ENCODE peak calls at places on chromosomes 16 and 17, in five cellular contexts. R is uterus, S is lower leg skin, H is K562, K is fibroblast of lung. U is an unnamed sample.

GRCh38 chr17:51860934-51861561 is 297.5 kb downstream of the CA10 start:
- DNase-seq in R (no peak), H (peak; percentile 32), K (no peak), S (no peak), U (peak; percentile 69)

GRCh38 chr17:3800362-3801042 is 486 bp downstream of the ITGAE start:
- DNase-seq in K (no peak), R (no peak), H (no peak), S (peak; percentile 76), U (no peak)

GRCh38 chr17:74547264-74547663 is 1.3 kb upstream of the CD300C start:
- DNase-seq in R (no peak), K (no peak), S (no peak), H (no peak), U (no peak)

GRCh38 chr16:85069171-85069570 is 41.6 kb downstream of the KIAA0513 start:
- DNase-seq in K (no peak), R (no peak), S (no peak), H (no peak), U (no peak)

GRCh38 chr17:78130439-78131101 is at the start of gene TMC8:
- DNase-seq in S (peak; percentile 87), K (no peak), R (no peak), H (peak; percentile 24), U (no peak)

GRCh38 chr17:83199500-83200201 is 120.2 kb downstream of the METRNL start:
- DNase-seq in H (no peak), S (peak; percentile 89), K (no peak), R (no peak), U (no peak)

GRCh38 chr17:4166419-4166818 is 23.4 kb downstream of the CYB5D2 start:
- DNase-seq in R (no peak), S (no peak), K (no peak), H (no peak), U (no peak)

GRCh38 chr17:3976675-3977171 is 12.5 kb upstream of the ATP2A3 start:
- DNase-seq in S (no peak), H (no peak), R (peak; percentile 36), K (no peak), U (no peak)

GRCh38 chr16:53099318-53100130 is 44.7 kb downstream of the CHD9 start:
- DNase-seq in R (peak; percentile 92), K (peak; percentile 97), H (peak; percentile 92), S (peak; percentile 97), U (peak; percentile 67)

GRCh38 chr17:65278050-65278819 is 141.1 kb downstream of the RGS9 start:
- DNase-seq in H (peak; percentile 62), K (peak; percentile 67), S (peak; percentile 84), R (peak; percentile 24), U (peak; percentile 78)

GRCh38 chr17:7436556-7437368 is 1.5 kb downstream of the TMEM102 start:
- DNase-seq in K (peak; percentile 72), S (peak; percentile 95), R (peak; percentile 75), H (no peak), U (peak; percentile 85)

GRCh38 chr17:1644493-1645206 is 882 bp downstream of the SCARF1 start:
- DNase-seq in K (peak; percentile 67), H (no peak), S (no peak), R (no peak), U (no peak)

GRCh38 chr17:27477050-27477647 is 20.9 kb downstream of the KSR1 start:
- DNase-seq in S (no peak), K (no peak), R (no peak), H (no peak), U (no peak)

GRCh38 chr17:38465420-38466345 is 37.4 kb downstream of the ARHGAP23 start:
- DNase-seq in K (peak; percentile 84), H (peak; percentile 20), R (peak; percentile 72), S (peak; percentile 92), U (no peak)

GRCh38 chr16:67663151-67663876 is 2.6 kb downstream of the PARD6A start:
- DNase-seq in S (no peak), H (no peak), R (no peak), K (no peak), U (no peak)

GRCh38 chr17:79933863-79934652 is 94.8 kb upstream of the CBX4 start:
- DNase-seq in K (peak; percentile 10), S (no peak), H (no peak), R (no peak), U (no peak)

GRCh38 chr16:63061319-63061718 is 1025.1 kb upstream of the CDH8 start:
- DNase-seq in R (no peak), K (no peak), H (no peak), S (no peak), U (no peak)
- TF ChIP-seq CTCF in R (no peak), K (no peak), H (no peak), S (no peak), U (no peak)

GRCh38 chr17:44223574-44224046 is 4.1 kb upstream of the UBTF start:
- DNase-seq in H (no peak), R (no peak), K (peak; percentile 66), S (no peak), U (no peak)

GRCh38 chr17:44221072-44221861 is 1.8 kb upstream of the UBTF start:
- DNase-seq in H (peak; percentile 69), S (peak; percentile 93), R (peak; percentile 71), K (peak; percentile 86), U (peak; percentile 76)

GRCh38 chr17:44220211-44221071 is 966 bp upstream of the UBTF start:
- DNase-seq in R (no peak), H (peak; percentile 82), K (peak; percentile 57), S (peak; percentile 90), U (peak; percentile 51)

GRCh38 chr17:44221862-44222111 is 2.3 kb upstream of the UBTF start:
- DNase-seq in K (no peak), S (no peak), H (no peak), R (no peak), U (no peak)

DNA sequence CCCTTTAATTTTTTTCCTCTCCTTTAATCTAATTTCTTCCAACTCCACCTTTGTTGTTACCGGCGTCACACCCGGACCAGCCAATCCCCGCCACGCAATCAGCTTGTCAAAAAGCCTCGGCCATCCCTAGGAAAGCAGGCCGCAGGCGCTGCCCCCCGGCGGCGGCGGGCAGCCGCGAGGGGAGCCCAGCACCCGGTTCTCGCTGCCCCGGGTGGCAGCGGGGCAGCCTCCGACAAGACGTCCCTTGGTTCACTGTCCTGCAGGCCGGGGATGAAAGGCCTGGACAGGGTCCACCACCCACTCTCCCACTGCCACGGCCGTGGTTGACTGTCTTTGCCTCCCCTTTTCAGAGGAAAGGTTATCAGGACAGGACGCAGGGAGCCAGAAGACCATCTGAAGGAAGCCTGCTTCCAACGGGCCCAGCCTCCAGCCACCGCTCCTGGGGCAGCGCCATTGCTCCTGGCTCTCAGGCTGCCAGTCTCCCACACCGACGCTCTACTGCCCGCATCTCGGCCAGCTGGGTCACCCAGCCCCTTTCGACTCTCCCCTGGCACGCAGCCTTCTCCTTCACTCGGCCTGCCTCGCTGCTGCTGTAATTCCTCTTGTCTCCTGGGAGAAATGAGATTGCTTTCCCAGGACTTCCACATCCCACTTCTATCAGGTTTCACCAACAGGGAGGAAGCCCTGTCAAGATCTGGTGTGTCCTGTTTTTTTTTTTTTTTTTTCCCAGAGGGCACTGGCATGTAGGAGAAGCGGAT is 2.8 kb upstream of the UBTF start:
- DNase-seq in R (peak; percentile 81), K (peak; percentile 74), H (no peak), S (peak; percentile 95), U (peak; percentile 65)
- TF ChIP-seq CTCF in R (peak; percentile 22), K (peak; percentile 13), H (peak; percentile 47), S (no peak), U (no peak)

DNA sequence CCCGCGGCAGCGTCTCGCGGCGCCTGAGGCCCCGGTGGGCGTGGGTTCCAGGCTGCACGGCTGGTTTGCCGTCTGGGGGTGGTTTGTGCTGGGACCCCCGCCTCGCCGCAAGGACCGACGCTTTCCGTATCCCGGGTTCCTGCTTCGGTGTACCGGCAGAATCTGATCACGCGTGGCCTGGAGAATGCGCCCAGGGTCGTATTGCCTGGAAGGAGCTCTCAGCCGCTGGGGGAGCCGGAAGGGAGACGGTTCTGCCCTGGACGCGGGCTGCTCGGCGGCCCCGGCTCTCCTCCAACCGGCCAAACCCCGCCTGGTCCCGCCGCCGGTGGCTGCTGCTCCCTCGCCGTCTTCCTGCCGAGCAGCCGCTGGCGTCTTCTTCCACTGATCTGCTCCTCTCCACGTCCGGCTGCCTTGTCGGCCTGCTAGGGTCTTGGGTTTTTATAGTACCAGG is 39.8 kb downstream of the ZNF778 start:
- DNase-seq in K (peak; percentile 19), R (no peak), S (no peak), H (no peak), U (no peak)
- TF ChIP-seq CTCF in K (no peak), R (no peak), S (no peak), H (no peak), U (no peak)

DNA sequence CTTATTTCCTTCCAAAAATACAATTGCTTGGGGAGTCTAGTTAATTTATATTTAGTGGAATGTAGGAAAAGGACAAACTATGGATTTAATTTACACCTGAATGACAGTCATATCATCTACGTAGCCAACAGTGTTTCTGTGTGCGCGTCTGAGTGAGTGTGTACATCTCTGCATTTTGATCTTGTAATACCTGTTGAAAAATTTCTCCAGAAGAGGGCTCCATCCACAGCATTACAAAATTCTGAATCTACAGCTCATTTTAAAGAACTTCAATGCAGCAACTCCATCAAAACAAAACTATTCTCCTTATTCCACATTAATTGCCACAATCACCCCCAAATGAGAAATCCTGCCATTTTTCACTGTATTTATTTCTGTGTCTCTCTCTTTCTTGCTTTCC is 3.9 kb downstream of the CDH13 start:
- DNase-seq in H (no peak), R (no peak), S (no peak), K (no peak), U (no peak)
- TF ChIP-seq CTCF in H (no peak), R (peak; percentile 7), S (no peak), K (peak; percentile 31), U (no peak)

GRCh38 chr17:50541402-50541915 is 5.5 kb upstream of the SPATA20 start:
- DNase-seq in H (no peak), S (no peak), R (no peak), K (no peak), U (no peak)

GRCh38 chr17:50542795-50543774 is 3.9 kb upstream of the SPATA20 start:
- DNase-seq in K (no peak), H (no peak), R (no peak), S (no peak), U (no peak)

GRCh38 chr17:50540485-50541401 is 6.2 kb upstream of the SPATA20 start:
- DNase-seq in R (no peak), H (no peak), S (no peak), K (no peak), U (no peak)

GRCh38 chr17:50539762-50540440 is 7.1 kb upstream of the SPATA20 start:
- DNase-seq in R (no peak), H (peak; percentile 36), K (no peak), S (no peak), U (no peak)

GRCh38 chr17:50541916-50542688 is 4.9 kb upstream of the SPATA20 start:
- DNase-seq in K (peak; percentile 74), S (peak; percentile 97), R (peak; percentile 89), H (peak; percentile 99), U (peak; percentile 95)
- TF ChIP-seq CTCF in K (peak; percentile 3), S (no peak), R (peak; percentile 36), H (peak; percentile 41), U (no peak)

DNA sequence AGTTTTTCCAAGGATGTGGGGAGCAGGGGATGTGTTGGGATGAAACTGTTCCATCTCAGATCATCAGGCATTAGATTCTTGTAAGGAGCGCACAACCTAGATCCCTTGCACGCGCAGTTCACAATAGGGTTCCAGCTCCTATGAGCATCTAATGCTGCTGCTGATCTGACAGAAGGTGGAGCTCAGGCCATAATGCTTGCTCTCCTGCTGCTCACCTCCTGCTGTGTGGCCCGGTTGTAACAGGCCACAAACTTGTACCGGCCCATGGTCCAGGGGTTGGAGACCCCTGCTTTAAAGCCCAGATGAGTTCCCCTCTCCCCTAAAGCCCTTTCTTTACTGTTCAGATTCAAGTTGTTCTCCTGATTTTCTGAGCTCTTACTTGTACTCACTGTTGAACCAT is 44.8 kb downstream of the RNF135 start:
- DNase-seq in H (no peak), R (no peak), K (no peak), S (no peak), U (no peak)
- TF ChIP-seq CTCF in H (peak; percentile 27), R (no peak), K (no peak), S (no peak), U (no peak)